ENCODE peak calls at places on chromosomes 2 and 18, in six cellular contexts. T is endodermal cell, E is neuronal stem cell, A is fibroblast of lung, P is neural progenitor cell, Q is endothelial cell of umbilical vein. R is an unnamed sample.
A peak's percentile ranks its signal among the peaks of the same experiment; 100 is the strongest.

GRCh38 chr2:231104115-231104713 is 20.6 kb downstream of the HTR2B start:
- DNase-seq in T (peak; percentile 84), P (peak; percentile 61), Q (peak; percentile 86), E (peak; percentile 39), A (peak; percentile 48), R (no peak)

GRCh38 chr18:492451-492850 is 8.1 kb downstream of the COLEC12 start:
- DNase-seq in T (no peak), A (no peak), Q (no peak), E (no peak), P (no peak), R (no peak)

GRCh38 chr18:49017813-49018552 is 67.2 kb upstream of the SMAD7 start:
- DNase-seq in Q (no peak), A (no peak), T (peak; percentile 47), P (no peak), E (no peak), R (peak; percentile 60)

GRCh38 chr2:33436083-33436482 is 40.4 kb upstream of the RASGRP3 start:
- DNase-seq in P (no peak), Q (peak; percentile 89), T (no peak), E (no peak), A (no peak), R (no peak)

GRCh38 chr2:18536100-18536499 is 24.4 kb downstream of the RDH14 start:
- DNase-seq in P (no peak), T (no peak), E (no peak), Q (peak; percentile 72), A (peak; percentile 54), R (no peak)

GRCh38 chr18:45920367-45920766 is 46.8 kb downstream of the EPG5 start:
- DNase-seq in P (no peak), Q (peak; percentile 72), A (peak; percentile 68), T (no peak), E (no peak), R (peak; percentile 84)

GRCh38 chr2:217551229-217551909 is 451.4 kb downstream of the TNS1 start:
- DNase-seq in P (no peak), T (peak; percentile 68), A (peak; percentile 86), Q (no peak), E (no peak), R (no peak)

GRCh38 chr2:180196419-180196977 is 189.4 kb upstream of the CWC22 start:
- DNase-seq in A (no peak), T (no peak), E (no peak), P (no peak), Q (no peak), R (no peak)

GRCh38 chr2:143078106-143078505 is 51.1 kb upstream of the ARHGAP15 start:
- DNase-seq in Q (peak; percentile 2), P (no peak), A (no peak), T (no peak), E (no peak), R (no peak)

GRCh38 chr18:11927497-11927896 is 19.4 kb upstream of the MPPE1 start:
- DNase-seq in A (no peak), Q (no peak), P (no peak), T (no peak), E (no peak), R (no peak)

GRCh38 chr2:96430394-96430988 is 74.7 kb downstream of the NEURL3 start:
- DNase-seq in A (no peak), P (no peak), T (peak; percentile 20), Q (no peak), E (no peak), R (no peak)

GRCh38 chr2:181673178-181673577 is 7.1 kb downstream of the NEUROD1 start:
- DNase-seq in E (no peak), Q (no peak), A (no peak), T (no peak), P (no peak), R (no peak)

GRCh38 chr18:79405019-79405780 is 9.5 kb downstream of the NFATC1 start:
- DNase-seq in E (no peak), A (no peak), T (no peak), P (no peak), Q (no peak), R (peak; percentile 54)

GRCh38 chr2:64640153-64641044 is 13.3 kb downstream of the SERTAD2 start:
- DNase-seq in P (no peak), T (no peak), Q (no peak), E (no peak), A (no peak), R (no peak)

GRCh38 chr2:26363323-26363722 is 16.7 kb upstream of the ADGRF3 start:
- DNase-seq in T (no peak), P (no peak), E (no peak), Q (no peak), A (peak; percentile 58), R (no peak)

GRCh38 chr2:54228945-54229344 is 27.1 kb downstream of the TSPYL6 start:
- DNase-seq in Q (no peak), T (no peak), A (no peak), E (no peak), P (no peak), R (no peak)

GRCh38 chr2:96249654-96250053 is 16.1 kb downstream of the TMEM127 start:
- DNase-seq in P (no peak), A (peak; percentile 23), E (no peak), T (no peak), Q (no peak), R (peak; percentile 60)

GRCh38 chr18:13800505-13801259 is 23.3 kb upstream of the MC5R start:
- DNase-seq in Q (peak; percentile 61), P (peak; percentile 80), T (peak; percentile 90), E (peak; percentile 32), A (peak; percentile 44), R (peak; percentile 89)

DNA sequence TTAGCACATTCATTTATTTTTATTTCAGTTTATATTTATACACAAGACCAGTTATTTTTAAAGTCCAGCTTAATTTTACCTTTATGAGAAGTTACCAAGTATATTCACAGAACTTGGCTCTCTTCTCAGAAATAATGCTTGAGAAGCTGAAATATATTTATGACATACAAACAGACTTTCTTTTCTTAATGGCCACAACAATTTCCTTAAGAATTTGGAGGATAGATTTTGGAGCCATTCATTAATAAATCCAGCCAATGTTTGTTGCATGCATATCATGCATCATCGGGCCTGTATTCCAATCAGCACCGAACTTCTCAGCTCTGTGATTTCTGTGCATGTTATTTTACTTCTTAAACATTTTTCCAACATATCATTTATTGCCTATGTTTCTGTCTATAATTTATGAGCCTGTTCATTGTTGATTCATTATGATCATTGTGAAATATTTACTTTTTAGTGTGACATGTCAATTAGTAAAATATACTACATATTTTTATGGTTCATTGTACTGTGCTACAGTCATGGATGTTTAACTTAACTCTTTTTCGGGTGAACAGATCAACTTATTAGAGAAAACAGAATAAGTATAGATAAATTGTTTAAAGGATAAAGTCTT is 3.5 kb downstream of the GULP1 start:
- DNase-seq in P (no peak), E (no peak), T (no peak), Q (peak; percentile 27), A (no peak), R (no peak)
- H3K9ac ChIP-seq in P (no peak overlapping the region), E (no peak overlapping the region), T (no peak overlapping the region), Q (peak overlapping the region; percentile 92), A (no peak overlapping the region), R (peak overlapping the region; percentile 31)

GRCh38 chr2:126300348-126300747 is 355.6 kb upstream of the GYPC start:
- DNase-seq in Q (no peak), A (no peak), T (no peak), P (no peak), E (no peak), R (no peak)
- H3K9me3 ChIP-seq in Q (peaks cover 4% of the 10 kb centered on the region), A (no peaks in the 10 kb centered on the region), T (no peaks in the 10 kb centered on the region), P (no peaks in the 10 kb centered on the region), E (no peaks in the 10 kb centered on the region), R (no peaks in the 10 kb centered on the region)

DNA sequence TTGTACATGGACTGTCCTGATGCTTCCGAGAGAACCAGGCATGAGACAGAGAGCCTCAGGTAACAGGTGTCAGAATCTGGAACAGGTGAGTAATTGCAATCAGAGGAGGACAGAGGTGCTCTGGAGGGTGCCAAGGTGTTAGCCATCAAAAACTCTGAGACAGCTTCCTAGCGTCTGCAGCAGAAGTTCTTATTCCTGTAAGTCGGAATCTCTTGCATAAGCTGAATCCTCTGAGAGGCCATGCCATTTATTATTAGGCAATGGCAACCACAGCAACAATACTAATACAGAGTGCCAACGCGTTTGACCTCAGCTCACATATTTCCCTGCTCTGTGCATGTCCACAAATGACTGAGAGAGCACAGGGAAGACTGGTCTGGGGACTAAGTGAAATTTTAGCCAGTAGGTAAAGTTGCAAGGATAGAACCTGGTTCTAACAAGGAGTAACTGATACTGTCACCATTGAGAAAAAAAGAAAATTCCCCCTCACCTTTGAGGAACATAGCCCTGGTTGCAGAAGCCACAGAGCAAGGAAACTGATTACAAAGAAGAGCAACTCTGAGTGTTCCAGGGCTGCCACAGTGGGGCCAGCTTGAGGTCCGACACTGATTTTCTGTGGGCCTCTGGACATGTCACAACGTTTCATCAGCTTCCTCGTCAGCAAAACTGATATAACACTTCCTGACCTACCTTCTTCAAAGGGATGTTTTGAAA is 55.1 kb upstream of the ACSL3 start:
- DNase-seq in A (no peak), Q (no peak), E (no peak), T (no peak), P (no peak), R (no peak)
- H3K9ac ChIP-seq in A (no peak overlapping the region), Q (no peak overlapping the region), E (no peak overlapping the region), T (no peak overlapping the region), P (no peak overlapping the region), R (no peak overlapping the region)

GRCh38 chr2:80874374-80874773 is 569.8 kb upstream of the LRRTM1 start:
- DNase-seq in A (no peak), Q (no peak), P (no peak), T (no peak), E (no peak), R (no peak)

DNA sequence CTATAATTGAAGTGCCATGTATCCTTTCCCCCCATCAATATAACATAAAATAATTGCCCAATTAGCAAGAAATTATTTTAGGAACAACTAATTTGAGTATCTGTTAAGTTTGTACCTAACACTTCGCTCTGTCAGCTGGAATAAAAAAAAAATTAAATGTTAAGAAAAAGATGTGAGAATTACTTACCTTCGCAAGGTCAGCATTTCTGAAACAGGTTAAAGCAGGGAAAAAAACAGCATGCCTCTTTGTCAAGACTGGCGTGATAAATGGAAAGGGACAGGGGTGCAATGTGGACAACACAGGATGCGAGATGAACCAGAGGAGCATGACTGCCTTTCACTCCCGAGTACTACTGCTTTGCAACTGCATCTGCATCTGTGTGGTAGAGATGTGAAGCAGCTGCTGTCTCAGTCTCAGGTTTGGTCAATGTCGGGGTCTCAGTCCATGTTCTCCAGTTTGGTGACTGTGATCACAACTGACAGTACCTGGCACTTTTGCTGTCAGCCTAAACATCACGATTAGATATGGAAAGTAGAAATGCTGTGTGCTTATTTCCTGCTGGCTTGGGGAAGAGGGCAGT is 565.4 kb upstream of the LRRTM1 start:
- DNase-seq in T (no peak), P (no peak), E (no peak), A (no peak), Q (no peak), R (no peak)
- H3K9me3 ChIP-seq in T (no peaks in the 10 kb centered on the region), P (no peaks in the 10 kb centered on the region), E (no peaks in the 10 kb centered on the region), A (no peaks in the 10 kb centered on the region), Q (no peaks in the 10 kb centered on the region), R (no peaks in the 10 kb centered on the region)

GRCh38 chr2:7780345-7780744 is 863.1 kb downstream of the RNF144A start:
- DNase-seq in Q (no peak), P (no peak), E (no peak), A (no peak), T (no peak), R (no peak)
- H3K9ac ChIP-seq in Q (no peak overlapping the region), P (no peak overlapping the region), E (no peak overlapping the region), A (no peak overlapping the region), T (no peak overlapping the region), R (no peak overlapping the region)

GRCh38 chr18:4844320-4844719 is 352.7 kb downstream of the AKAIN1 start:
- DNase-seq in P (no peak), T (no peak), Q (no peak), A (no peak), E (no peak), R (no peak)
- H3K9me3 ChIP-seq in P (no peaks in the 10 kb centered on the region), T (no peaks in the 10 kb centered on the region), Q (peaks cover 5% of the 10 kb centered on the region), A (no peaks in the 10 kb centered on the region), E (no peaks in the 10 kb centered on the region), R (no peaks in the 10 kb centered on the region)

GRCh38 chr2:203463176-203463797 is 71.8 kb downstream of the RAPH1 start:
- DNase-seq in E (no peak), Q (no peak), A (no peak), T (no peak), P (peak; percentile 14), R (no peak)
- H3K9ac ChIP-seq in E (no peak overlapping the region), Q (no peak overlapping the region), A (no peak overlapping the region), T (no peak overlapping the region), P (no peak overlapping the region), R (no peak overlapping the region)